ENCODE peak calls at places on chromosome 22, in four cellular contexts. R is endodermal cell, I is left lung, T is osteoblast. X is an unnamed sample. For H3K4me1, the result is how much of the 10 kb centered on the place peaks cover.

GRCh38 chr22:35477911-35478582 is 62.6 kb upstream of the RASD2 start:
- DNase-seq in R (no peak), I (no peak), T (no peak), X (no peak)

GRCh38 chr22:23035557-23036277 is 34.6 kb upstream of the GNAZ start:
- DNase-seq in R (no peak), I (no peak), T (no peak), X (no peak)

GRCh38 chr22:46590334-46590733 is 29.9 kb upstream of the GRAMD4 start:
- DNase-seq in R (peak), I (peak), T (no peak), X (no peak)

GRCh38 chr22:19543970-19544708 is 19.9 kb upstream of the CLDN5 start:
- DNase-seq in R (no peak), I (no peak), T (peak), X (no peak)

GRCh38 chr22:19958083-19959042 is 16.7 kb upstream of the TXNRD2 start:
- DNase-seq in R (no peak), I (peak), T (no peak), X (no peak)

GRCh38 chr22:50139843-50140415 is 30.6 kb upstream of the PANX2 start:
- DNase-seq in R (no peak), I (no peak), T (peak), X (no peak)

GRCh38 chr22:23192133-23192532 is 11.8 kb downstream of the BCR start:
- DNase-seq in R (peak), I (no peak), T (peak), X (no peak)

GRCh38 chr22:17881366-17881765 is 107.1 kb upstream of the BID start:
- DNase-seq in R (no peak), I (peak), T (no peak), X (no peak)

GRCh38 chr22:32926600-32926999 is 125.1 kb downstream of the TIMP3 start:
- DNase-seq in R (peak), I (no peak), T (no peak), X (no peak)

GRCh38 chr22:43004362-43005035 is 10.4 kb downstream of the PACSIN2 start:
- DNase-seq in R (no peak), I (no peak), T (peak), X (no peak)

GRCh38 chr22:50677493-50678217 is 5.0 kb downstream of the SHANK3 start:
- DNase-seq in R (no peak), I (no peak), T (peak), X (peak)

GRCh38 chr22:23763579-23764331 is 965 bp downstream of the C22orf15 start:
- DNase-seq in R (peak), I (peak), T (peak), X (no peak)

GRCh38 chr22:49395617-49396016 is 432.1 kb downstream of the BRD1 start:
- DNase-seq in R (peak), I (no peak), T (no peak), X (no peak)

GRCh38 chr22:25497269-25497668 is 67.2 kb upstream of the GRK3 start:
- DNase-seq in R (no peak), I (no peak), T (no peak), X (no peak)

GRCh38 chr22:42347281-42347824 is 76.9 kb upstream of the TCF20 start:
- DNase-seq in R (no peak), I (no peak), T (no peak), X (no peak)

GRCh38 chr22:24093855-24094254 is 82.8 kb downstream of the CABIN1 start:
- DNase-seq in R (no peak), I (no peak), T (peak), X (no peak)

GRCh38 chr22:42820075-42820763 is 36.9 kb downstream of the ARFGAP3 start:
- DNase-seq in R (no peak), I (no peak), T (peak), X (peak)

GRCh38 chr22:43241138-43241597 is 54.2 kb upstream of the TTLL12 start:
- DNase-seq in R (no peak), I (no peak), T (no peak), X (no peak)

GRCh38 chr22:36026741-36027140 is 1.9 kb downstream of the RBFOX2 start:
- DNase-seq in R (no peak), I (no peak), T (peak), X (no peak)

GRCh38 chr22:24105018-24105360 is 76.3 kb upstream of the SUSD2 start:
- DNase-seq in R (no peak), I (no peak), T (peak), X (peak)

GRCh38 chr22:31092161-31092560 is 11.0 kb downstream of the SMTN start:
- DNase-seq in R (peak), I (no peak), T (no peak), X (no peak)

GRCh38 chr22:31089101-31090100 is 8.3 kb downstream of the SMTN start:
- DNase-seq in R (peak), I (peak), T (peak), X (peak)

GRCh38 chr22:31091106-31091975 is 10.2 kb downstream of the SMTN start:
- DNase-seq in R (peak), I (no peak), T (peak), X (no peak)

GRCh38 chr22:31088233-31088986 is 7.3 kb downstream of the SMTN start:
- DNase-seq in R (no peak), I (no peak), T (peak), X (no peak)

GRCh38 chr22:31090217-31091085 is 9.3 kb downstream of the SMTN start:
- DNase-seq in R (peak), I (no peak), T (peak), X (no peak)
- H3K4me1 ChIP-seq in R (under half), I (under half), T (under half), X (under half)

DNA sequence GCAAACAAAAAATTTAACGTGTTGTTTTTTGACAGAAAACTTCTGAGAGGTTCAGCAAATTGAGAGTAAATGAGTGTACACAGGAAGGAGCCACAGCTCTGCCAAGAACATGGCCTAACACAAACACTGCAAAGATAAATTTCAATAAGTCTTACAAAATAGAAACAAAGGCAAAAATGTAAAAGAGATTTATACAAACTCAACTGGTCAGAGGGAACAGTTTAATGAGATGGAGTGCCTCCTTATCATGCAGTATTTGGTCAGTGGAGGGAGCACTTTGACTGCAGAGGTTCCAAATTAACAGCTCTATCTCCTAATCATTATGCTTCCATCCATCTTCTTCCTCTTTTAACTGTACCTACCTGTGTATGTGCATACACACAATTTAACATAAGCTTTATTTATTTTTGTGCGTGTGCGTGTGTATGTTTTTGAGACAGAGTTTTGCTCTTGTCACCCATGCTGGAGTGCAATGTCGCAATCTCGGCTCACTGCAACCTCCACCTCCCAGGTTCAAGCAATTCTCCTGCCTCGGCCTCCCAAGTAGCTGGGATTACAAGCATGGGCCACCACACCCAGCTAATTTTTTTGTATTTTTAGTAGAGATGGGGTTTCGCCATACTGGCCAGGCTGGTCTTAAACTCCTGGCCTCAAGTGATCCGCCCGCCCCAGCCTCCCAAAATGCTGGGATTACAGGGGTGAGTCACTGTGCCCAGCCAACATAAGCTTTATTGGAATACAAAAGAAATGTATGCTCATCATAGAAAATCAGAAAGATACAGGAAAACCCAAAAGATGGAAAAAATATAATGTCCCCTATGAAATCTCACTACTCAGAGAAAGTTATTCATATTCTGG is 111.9 kb downstream of the MRTFA start:
- DNase-seq in R (no peak), I (no peak), T (peak), X (no peak)
- TF ChIP-seq CTCF in R (peak), I (no peak), T (peak), X (peak)

DNA sequence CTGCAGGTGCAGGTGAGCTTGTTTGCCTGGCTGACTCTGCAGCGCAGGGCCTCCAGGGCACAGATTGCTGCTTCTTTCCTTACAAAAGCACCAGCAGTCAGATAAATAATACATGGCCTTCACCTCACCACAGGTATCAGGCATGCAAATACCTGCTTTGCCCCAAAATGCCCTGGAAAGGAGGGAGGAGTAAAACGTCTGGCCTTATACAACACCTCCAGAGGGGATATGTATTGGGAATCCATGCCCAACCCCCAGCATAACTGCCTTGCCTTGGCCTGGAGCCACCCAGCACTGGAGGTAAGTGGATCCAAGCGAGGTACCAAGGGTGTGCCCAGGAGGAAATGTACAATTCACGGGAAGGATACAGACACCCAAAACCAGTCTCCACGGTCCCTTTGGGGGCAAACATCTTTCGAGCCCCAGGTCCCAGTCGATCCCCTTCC is 860 bp downstream of the TMEM184B start:
- DNase-seq in R (peak), I (no peak), T (peak), X (no peak)
- H3K27ac ChIP-seq in R (no peak), I (peak), T (peak), X (peak)

DNA sequence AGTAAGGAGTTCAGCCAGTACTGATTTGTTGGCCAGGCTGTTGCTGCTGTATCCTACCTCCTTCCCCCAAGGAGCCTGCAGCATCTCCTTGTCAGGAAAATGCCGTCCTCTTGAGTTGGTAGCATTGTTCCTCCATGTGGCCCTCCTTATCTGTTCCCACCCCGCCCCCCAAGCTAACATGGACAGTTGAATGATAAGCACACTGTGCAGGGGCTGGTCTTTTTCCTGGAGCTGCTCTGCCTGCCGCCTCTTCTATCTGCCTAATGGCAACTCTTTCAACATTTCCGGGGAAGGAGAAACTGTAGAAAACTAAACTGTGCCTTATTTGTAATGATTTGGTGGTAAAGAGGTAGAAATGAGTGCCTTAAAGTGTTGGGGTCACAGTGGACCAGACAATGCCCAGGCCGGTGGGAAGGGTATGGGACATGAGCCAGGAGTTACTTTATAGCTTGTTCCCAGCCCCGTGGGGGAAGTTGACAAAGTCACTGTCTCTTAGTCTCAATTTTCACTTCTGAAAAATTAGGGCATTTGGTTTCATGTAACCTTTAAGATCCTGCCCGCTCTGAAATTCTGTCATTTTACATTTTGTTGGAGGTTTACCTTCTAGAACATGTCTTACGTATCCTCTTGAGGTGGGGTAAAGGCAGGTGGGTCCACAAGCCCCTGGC is 4.5 kb downstream of the FAM118A start:
- DNase-seq in R (no peak), I (peak), T (no peak), X (no peak)
- H3K4me1 ChIP-seq in R (under half), I (under half), T (under half), X (under half)

GRCh38 chr22:41237036-41237706 is 3.6 kb downstream of the CHADL start:
- DNase-seq in R (no peak), I (no peak), T (no peak), X (no peak)
- TF ChIP-seq CTCF in R (no peak), I (no peak), T (no peak), X (no peak)